ENCODE peak calls at places on chromosomes 3 and 15, in ten cellular contexts. K is ovary, L is upper lobe of right lung, A is fibroblast of the aortic adventitia, G is small intestine, D is Panc1, V is fibroblast of pulmonary artery, Z is choroid plexus epithelial cell, J is left ventricle myocardium inferior, B is neuronal stem cell. N is an unnamed sample.

GRCh38 chr15:60406513-60407124 is 8.8 kb upstream of the ANXA2 start:
- DNase-seq in K (no peak), L (no peak), A (no peak), G (no peak), D (no peak), V (no peak), Z (no peak), J (no peak), B (no peak), N (no peak)

GRCh38 chr3:155870945-155871745 is 695 bp downstream of the GMPS start:
- DNase-seq in K (peak; percentile 42), L (peak; percentile 84), A (no peak), G (peak; percentile 51), D (no peak), V (no peak), Z (peak; percentile 20), J (peak; percentile 54), B (peak; percentile 56), N (peak; percentile 65)

GRCh38 chr15:25731411-25731810 is 131.7 kb downstream of the ATP10A start:
- DNase-seq in K (no peak), L (no peak), A (no peak), G (no peak), D (no peak), V (no peak), Z (no peak), J (no peak), B (no peak), N (no peak)

GRCh38 chr3:61914277-61914676 is 352.9 kb downstream of the PTPRG start:
- DNase-seq in K (no peak), L (no peak), A (no peak), G (no peak), D (no peak), V (no peak), Z (no peak), J (no peak), B (no peak), N (no peak)

GRCh38 chr15:88627463-88627862 is 6.3 kb downstream of the AEN start:
- DNase-seq in K (no peak), L (no peak), A (no peak), G (peak; percentile 74), D (no peak), V (no peak), Z (no peak), J (no peak), B (no peak), N (no peak)

GRCh38 chr3:146125946-146126345 is 35.0 kb downstream of the PLOD2 start:
- DNase-seq in K (no peak), L (no peak), A (peak; percentile 98), G (no peak), D (peak; percentile 47), V (peak; percentile 97), Z (peak; percentile 98), J (no peak), B (no peak), N (no peak)

GRCh38 chr3:104825116-104825515 is 541.6 kb upstream of the ALCAM start:
- DNase-seq in K (no peak), L (no peak), A (no peak), G (no peak), D (no peak), V (no peak), Z (peak; percentile 91), J (no peak), B (peak; percentile 48), N (no peak)

GRCh38 chr3:12750223-12750622 is 8.8 kb downstream of the TMEM40 start:
- DNase-seq in K (peak; percentile 45), L (no peak), A (peak; percentile 85), G (peak; percentile 16), D (no peak), V (peak; percentile 84), Z (peak; percentile 76), J (peak; percentile 55), B (no peak), N (no peak)

GRCh38 chr3:7875858-7876442 is 625.7 kb upstream of the LMCD1 start:
- DNase-seq in K (no peak), L (no peak), A (peak; percentile 73), G (peak; percentile 1), D (no peak), V (peak; percentile 66), Z (peak; percentile 41), J (no peak), B (no peak), N (no peak)

GRCh38 chr3:53252105-53252946 is 3.5 kb downstream of the TKT start:
- DNase-seq in K (no peak), L (no peak), A (no peak), G (no peak), D (no peak), V (peak; percentile 35), Z (peak; percentile 56), J (no peak), B (no peak), N (peak; percentile 75)
- H3K4me3 ChIP-seq in K (no peak overlapping the region), L (peak overlapping the region; percentile 14), A (peak overlapping the region; percentile 56), G (no peak overlapping the region), D (peak overlapping the region; percentile 84), V (peak overlapping the region; percentile 97), Z (peak overlapping the region; percentile 6), J (peak overlapping the region; percentile 86), B (no peak overlapping the region), N (peak overlapping the region; percentile 91)

DNA sequence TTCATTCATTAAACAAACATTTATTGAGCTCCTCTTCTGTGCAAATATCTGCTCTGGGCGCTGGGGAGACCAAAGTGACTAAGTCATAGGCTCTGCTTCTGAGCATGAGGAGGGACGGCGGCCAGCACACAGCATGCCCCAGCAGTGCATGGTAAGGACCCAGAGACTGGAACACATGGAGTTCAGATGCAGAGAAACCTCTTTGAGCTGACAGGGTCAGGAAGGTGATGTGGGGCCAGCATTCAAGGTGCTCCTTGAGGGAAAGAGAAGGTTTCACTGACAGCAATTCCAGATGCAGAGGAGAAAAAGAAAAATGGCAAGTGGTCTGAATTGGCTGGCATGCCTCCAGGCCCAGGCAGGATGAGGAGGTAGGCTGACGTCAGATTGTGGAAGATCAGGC is 234.5 kb downstream of the UACA start:
- DNase-seq in K (no peak), L (no peak), A (no peak), G (no peak), D (no peak), V (no peak), Z (no peak), J (no peak), B (no peak), N (no peak)
- H3K4me3 ChIP-seq in K (no peak overlapping the region), L (no peak overlapping the region), A (no peak overlapping the region), G (no peak overlapping the region), D (no peak overlapping the region), V (no peak overlapping the region), Z (no peak overlapping the region), J (no peak overlapping the region), B (no peak overlapping the region), N (no peak overlapping the region)

GRCh38 chr3:64223809-64224570 is 1.3 kb downstream of the PRICKLE2 start:
- DNase-seq in K (no peak), L (no peak), A (peak; percentile 80), G (no peak), D (no peak), V (peak; percentile 77), Z (peak; percentile 68), J (no peak), B (no peak), N (no peak)

GRCh38 chr3:64218746-64219145 is 6.5 kb downstream of the PRICKLE2 start:
- DNase-seq in K (no peak), L (no peak), A (no peak), G (no peak), D (no peak), V (no peak), Z (no peak), J (no peak), B (no peak), N (no peak)

GRCh38 chr3:64222501-64222900 is 2.8 kb downstream of the PRICKLE2 start:
- DNase-seq in K (no peak), L (no peak), A (no peak), G (no peak), D (no peak), V (no peak), Z (no peak), J (no peak), B (no peak), N (no peak)

GRCh38 chr3:64220161-64220560 is 5.1 kb downstream of the PRICKLE2 start:
- DNase-seq in K (no peak), L (no peak), A (peak; percentile 91), G (no peak), D (no peak), V (peak; percentile 90), Z (peak; percentile 65), J (no peak), B (no peak), N (no peak)

GRCh38 chr3:64221564-64222257 is 3.6 kb downstream of the PRICKLE2 start:
- DNase-seq in K (no peak), L (no peak), A (no peak), G (no peak), D (no peak), V (no peak), Z (no peak), J (no peak), B (no peak), N (no peak)
- H3K4me3 ChIP-seq in K (no peak overlapping the region), L (no peak overlapping the region), A (peak overlapping the region; percentile 15), G (no peak overlapping the region), D (no peak overlapping the region), V (no peak overlapping the region), Z (no peak overlapping the region), J (no peak overlapping the region), B (no peak overlapping the region), N (no peak overlapping the region)

DNA sequence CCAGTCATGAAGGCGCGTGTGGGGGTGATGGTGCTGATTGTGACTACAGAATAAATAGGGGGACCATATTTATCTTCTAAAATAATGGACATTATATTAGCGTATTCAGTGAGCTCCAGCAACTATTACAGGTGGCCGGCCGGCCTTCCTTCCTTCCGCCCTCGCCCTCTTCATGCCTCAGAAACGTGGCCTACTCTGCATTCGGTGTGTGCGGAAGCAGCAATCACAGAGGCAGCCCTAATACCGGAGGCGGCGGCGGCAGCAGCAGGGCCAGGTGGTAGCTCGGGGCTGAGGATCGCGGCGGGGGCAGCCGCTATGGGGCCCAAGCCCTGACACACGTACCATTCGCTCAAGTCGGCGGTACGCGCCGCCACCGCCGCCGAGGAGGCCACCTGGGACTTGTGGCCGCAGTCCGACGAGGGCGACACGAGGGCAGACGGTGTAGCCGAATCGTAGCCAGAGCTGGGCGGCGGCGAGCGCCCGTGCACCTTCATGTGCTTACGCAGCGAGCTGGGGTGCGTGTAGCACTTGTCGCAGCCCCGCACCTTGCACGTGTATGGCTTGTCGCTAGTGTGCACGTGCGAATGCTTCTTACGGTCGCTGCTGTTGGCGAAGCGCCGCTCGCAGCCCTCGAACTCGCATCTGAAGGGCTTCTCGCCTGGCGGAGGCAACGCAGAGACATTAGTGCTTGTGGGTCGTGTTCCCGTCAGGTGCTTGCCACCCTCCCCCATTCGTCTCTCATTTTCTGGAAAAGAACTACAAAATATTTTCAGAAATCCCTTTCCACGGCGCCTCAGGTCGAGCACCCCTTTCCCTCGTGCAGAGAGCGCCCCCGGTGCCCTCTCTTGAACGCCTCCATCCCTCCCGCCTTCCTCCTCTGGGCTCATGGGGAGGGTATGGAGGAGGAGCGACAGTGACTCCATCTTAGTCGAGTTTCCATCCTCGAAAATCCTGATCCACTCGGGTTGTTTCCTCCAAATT is 15.5 kb downstream of the ZIC4 start:
- DNase-seq in K (no peak), L (no peak), A (no peak), G (no peak), D (no peak), V (no peak), Z (peak; percentile 58), J (no peak), B (no peak), N (no peak)
- H3K4me3 ChIP-seq in K (no peak overlapping the region), L (no peak overlapping the region), A (no peak overlapping the region), G (no peak overlapping the region), D (no peak overlapping the region), V (no peak overlapping the region), Z (peak overlapping the region; percentile 83), J (no peak overlapping the region), B (peak overlapping the region; percentile 25), N (no peak overlapping the region)

N was measured in HAP-1.